ENCODE peak calls at places on chromosomes 16 and 17, in seven cellular contexts. M is pancreas; E is choroid plexus epithelial cell; P is CD4-positive, CD25-positive, alpha-beta regulatory T cell; C is IMR-90; S is kidney; T is coronary artery. Z is an unnamed sample.

GRCh38 chr17:50263293-50264262 is 10.7 kb upstream of the TMEM92 start:
- DNase-seq in M (no peak), E (no peak), P (no peak), C (no peak), S (peak; percentile 47), T (no peak), Z (peak; percentile 3)

GRCh38 chr17:29039764-29040598 is 3.0 kb upstream of the PIPOX start:
- DNase-seq in M (no peak), E (peak; percentile 84), P (no peak), C (peak; percentile 80), S (no peak), T (no peak), Z (peak; percentile 19)

GRCh38 chr16:53085539-53086450 is 31.0 kb downstream of the CHD9 start:
- DNase-seq in M (no peak), E (peak; percentile 28), P (no peak), C (no peak), S (no peak), T (no peak), Z (peak; percentile 72)

GRCh38 chr16:54942353-54942943 is 11.8 kb downstream of the IRX5 start:
- DNase-seq in M (no peak), E (no peak), P (no peak), C (no peak), S (no peak), T (no peak), Z (no peak)

GRCh38 chr17:9032583-9032982 is 11.3 kb downstream of the NTN1 start:
- DNase-seq in M (no peak), E (no peak), P (no peak), C (no peak), S (no peak), T (no peak), Z (no peak)

GRCh38 chr17:45361451-45361850 is 44.6 kb upstream of the MAP3K14 start:
- DNase-seq in M (no peak), E (no peak), P (no peak), C (no peak), S (no peak), T (peak; percentile 46), Z (no peak)

GRCh38 chr17:72518810-72519597 is 398.2 kb downstream of the SOX9 start:
- DNase-seq in M (peak; percentile 74), E (no peak), P (no peak), C (no peak), S (no peak), T (no peak), Z (peak; percentile 87)

GRCh38 chr16:89257281-89257731 is 39.8 kb downstream of the ZNF778 start:
- DNase-seq in M (no peak), E (peak; percentile 21), P (no peak), C (no peak), S (peak; percentile 72), T (no peak), Z (no peak)

GRCh38 chr16:11016524-11016988 is 72.2 kb downstream of the CLEC16A start:
- DNase-seq in M (no peak), E (peak; percentile 26), P (no peak), C (peak; percentile 28), S (no peak), T (no peak), Z (no peak)

GRCh38 chr17:76527430-76528111 is 9.9 kb downstream of the CYGB start:
- DNase-seq in M (no peak), E (peak; percentile 82), P (peak; percentile 51), C (peak; percentile 80), S (peak; percentile 89), T (no peak), Z (peak; percentile 81)

GRCh38 chr17:17236295-17237025 is 508 bp downstream of the FLCN start:
- DNase-seq in M (no peak), E (peak; percentile 28), P (no peak), C (peak; percentile 31), S (no peak), T (no peak), Z (peak; percentile 52)

GRCh38 chr17:68790481-68790880 is 164.7 kb downstream of the ABCA8 start:
- DNase-seq in M (no peak), E (no peak), P (no peak), C (no peak), S (no peak), T (no peak), Z (no peak)

GRCh38 chr17:49597438-49597837 is 21.8 kb downstream of the NXPH3 start:
- DNase-seq in M (no peak), E (no peak), P (no peak), C (no peak), S (no peak), T (no peak), Z (no peak)

GRCh38 chr16:54216268-54217187 is 70.1 kb downstream of the IRX3 start:
- DNase-seq in M (no peak), E (peak; percentile 11), P (no peak), C (no peak), S (no peak), T (no peak), Z (no peak)

GRCh38 chr16:19783847-19784736 is 66.0 kb downstream of the IQCK start:
- DNase-seq in M (no peak), E (no peak), P (no peak), C (no peak), S (no peak), T (no peak), Z (no peak)

GRCh38 chr16:58647107-58647506 is 17.5 kb upstream of the CNOT1 start:
- DNase-seq in M (no peak), E (no peak), P (no peak), C (no peak), S (no peak), T (no peak), Z (no peak)

GRCh38 chr16:68857479-68857878 is 14.1 kb downstream of the TANGO6 start:
- DNase-seq in M (no peak), E (no peak), P (no peak), C (no peak), S (no peak), T (no peak), Z (no peak)
- H3K4me3 ChIP-seq in M (no peak overlapping the region), E (no peak overlapping the region), P (no peak overlapping the region), C (no peak overlapping the region), S (no peak overlapping the region), T (no peak overlapping the region), Z (no peak overlapping the region)

GRCh38 chr17:40901981-40902862 is 17.2 kb upstream of the KRT20 start:
- DNase-seq in M (no peak), E (peak; percentile 32), P (no peak), C (peak; percentile 71), S (no peak), T (no peak), Z (peak; percentile 84)
- H3K4me3 ChIP-seq in M (no peak overlapping the region), E (no peak overlapping the region), P (no peak overlapping the region), C (no peak overlapping the region), S (no peak overlapping the region), T (no peak overlapping the region), Z (no peak overlapping the region)

GRCh38 chr17:70969540-70970034 is 800.3 kb downstream of the KCNJ2 start:
- DNase-seq in M (no peak), E (no peak), P (no peak), C (no peak), S (no peak), T (no peak), Z (peak; percentile 18)
- H3K4me3 ChIP-seq in M (no peak overlapping the region), E (no peak overlapping the region), P (no peak overlapping the region), C (no peak overlapping the region), S (no peak overlapping the region), T (no peak overlapping the region), Z (no peak overlapping the region)

GRCh38 chr17:78342438-78343098 is 17.3 kb downstream of the SOCS3 start:
- DNase-seq in M (no peak), E (peak; percentile 88), P (no peak), C (peak; percentile 88), S (peak; percentile 91), T (peak; percentile 94), Z (no peak)
- H3K4me3 ChIP-seq in M (no peak overlapping the region), E (peak overlapping the region; percentile 47), P (no peak overlapping the region), C (no peak overlapping the region), S (peak overlapping the region; percentile 17), T (peak overlapping the region; percentile 69), Z (no peak overlapping the region)

DNA sequence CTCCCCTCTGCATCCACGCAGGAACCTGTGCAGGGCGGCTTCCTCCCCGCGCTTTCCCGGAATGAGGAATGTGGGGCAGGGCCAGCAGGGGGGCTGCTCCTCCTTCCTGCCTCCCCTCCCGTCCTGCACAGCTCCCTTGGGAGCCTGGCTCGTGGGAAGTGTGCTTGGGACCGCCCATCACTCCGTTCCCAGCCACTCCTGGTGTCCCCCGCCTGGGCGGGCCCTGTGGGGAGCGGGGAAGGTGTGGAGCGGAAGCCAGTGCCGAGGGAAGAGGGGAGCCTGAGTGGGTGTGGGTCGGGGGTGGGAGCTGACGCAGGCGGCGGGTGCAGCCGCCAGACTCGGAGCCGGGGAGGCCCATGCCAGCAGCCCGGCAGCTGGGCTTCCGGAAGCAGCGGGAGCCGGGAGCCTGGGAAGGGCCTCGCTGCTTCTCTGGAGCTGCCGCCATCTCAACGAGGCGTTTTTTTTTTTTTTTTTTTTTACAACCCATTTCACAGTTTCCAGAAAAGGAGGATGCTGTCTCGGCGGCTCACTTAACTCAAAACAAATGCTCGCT is 24.2 kb downstream of the BAHCC1 start:
- DNase-seq in M (peak; percentile 86), E (peak; percentile 86), P (no peak), C (peak; percentile 91), S (peak; percentile 98), T (peak; percentile 97), Z (peak; percentile 89)
- H3K4me3 ChIP-seq in M (no peak overlapping the region), E (peak overlapping the region; percentile 32), P (no peak overlapping the region), C (no peak overlapping the region), S (peak overlapping the region; percentile 35), T (peak overlapping the region; percentile 70), Z (no peak overlapping the region)

GRCh38 chr17:82930924-82931695 is 91.3 kb upstream of the ZNF750 start:
- DNase-seq in M (no peak), E (no peak), P (no peak), C (no peak), S (peak; percentile 61), T (peak; percentile 68), Z (no peak)
- H3K4me3 ChIP-seq in M (no peak overlapping the region), E (no peak overlapping the region), P (no peak overlapping the region), C (no peak overlapping the region), S (no peak overlapping the region), T (no peak overlapping the region), Z (no peak overlapping the region)

GRCh38 chr17:35808240-35808961 is 883 bp upstream of the TAF15 start:
- DNase-seq in M (peak; percentile 31), E (peak; percentile 44), P (no peak), C (no peak), S (no peak), T (no peak), Z (no peak)

GRCh38 chr17:35811759-35812158 is 2.5 kb downstream of the TAF15 start:
- DNase-seq in M (no peak), E (no peak), P (no peak), C (no peak), S (no peak), T (no peak), Z (no peak)

GRCh38 chr17:35809855-35810461 is 674 bp downstream of the TAF15 start:
- DNase-seq in M (no peak), E (no peak), P (no peak), C (peak; percentile 23), S (no peak), T (peak; percentile 81), Z (peak; percentile 66)

GRCh38 chr17:35808962-35809854 is at the start of gene TAF15:
- DNase-seq in M (peak; percentile 92), E (peak; percentile 99), P (peak; percentile 98), C (peak; percentile 99), S (peak; percentile 98), T (peak; percentile 96), Z (peak; percentile 99)

DNA sequence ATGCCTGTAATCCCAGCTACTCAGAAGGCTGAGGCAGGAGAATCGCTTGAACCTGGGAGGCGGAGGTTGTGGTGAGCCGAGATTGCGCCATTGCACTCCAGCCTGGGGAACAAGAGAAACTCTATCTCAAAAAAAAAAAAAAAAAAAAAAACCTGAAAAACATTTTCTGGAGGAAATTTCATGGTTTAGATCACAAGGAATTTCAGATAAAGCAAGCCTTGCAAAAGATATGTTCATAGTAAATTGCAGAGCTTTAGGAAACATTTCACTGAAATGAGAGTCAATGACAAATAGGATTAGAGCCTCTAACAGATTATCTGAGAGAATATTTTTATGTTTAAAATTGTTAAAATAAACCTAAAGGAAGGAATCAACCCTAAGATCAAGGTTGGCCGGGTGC is 3.2 kb downstream of the TAF15 start:
- DNase-seq in M (no peak), E (no peak), P (no peak), C (no peak), S (no peak), T (no peak), Z (no peak)
- H3K4me3 ChIP-seq in M (no peak overlapping the region), E (no peak overlapping the region), P (no peak overlapping the region), C (no peak overlapping the region), S (no peak overlapping the region), T (no peak overlapping the region), Z (no peak overlapping the region)

Z was measured in hepatocyte.